ENCODE peak calls at places on chromosomes 13 and 19, in four cellular contexts. M is psoas muscle; R is stimulated activated CD8-positive, alpha-beta memory T cell treated with anti-CD3 and anti-CD28 coated beads, Interleukin-4, amount 100 ng/mL, for 1 hour; Z is fibroblast of mammary gland. K is an unnamed sample.
A peak's percentile ranks its signal among the peaks of the same experiment; 100 is the strongest.

GRCh38 chr13:34719060-34719875 is 222.8 kb upstream of the NBEA start:
- DNase-seq in M (no peak), R (no peak), Z (no peak), K (no peak)

GRCh38 chr13:40371531-40372125 is 294.8 kb downstream of the FOXO1 start:
- DNase-seq in M (no peak), R (no peak), Z (no peak), K (peak; percentile 99)

GRCh38 chr13:40505196-40505595 is 161.2 kb downstream of the FOXO1 start:
- DNase-seq in M (no peak), R (no peak), Z (no peak), K (no peak)

GRCh38 chr19:46629546-46630025 is 4.7 kb upstream of the PTGIR start:
- DNase-seq in M (no peak), R (no peak), Z (no peak), K (no peak)

GRCh38 chr19:43318203-43318602 is 35.3 kb upstream of the CD177 start:
- DNase-seq in M (no peak), R (no peak), Z (no peak), K (no peak)

GRCh38 chr13:40986328-40986856 is 32.7 kb downstream of the ELF1 start:
- DNase-seq in M (no peak), R (no peak), Z (peak; percentile 48), K (no peak)

GRCh38 chr13:51620165-51620983 is 36.1 kb downstream of the WDFY2 start:
- DNase-seq in M (peak; percentile 49), R (no peak), Z (peak; percentile 49), K (peak; percentile 94)

GRCh38 chr13:29847501-29847983 is 2.9 kb downstream of the UBL3 start:
- DNase-seq in M (no peak), R (no peak), Z (peak; percentile 64), K (peak; percentile 60)

GRCh38 chr19:49324801-49325491 is at the start of gene SLC6A16:
- DNase-seq in M (no peak), R (no peak), Z (no peak), K (no peak)

GRCh38 chr19:18999016-18999758 is 34.1 kb downstream of the SUGP2 start:
- DNase-seq in M (no peak), R (no peak), Z (peak; percentile 15), K (peak; percentile 65)

GRCh38 chr19:18762125-18763023 is 28.7 kb downstream of the COMP start:
- DNase-seq in M (peak; percentile 69), R (no peak), Z (peak; percentile 43), K (peak; percentile 76)

K was measured in SJCRH30.